ENCODE peak calls at places on chromosomes 12 and 14, in eight cellular contexts. L, F, C, U, B, O, G and H are unnamed samples.

GRCh38 chr12:89138048-89138852 is 214.1 kb downstream of the DUSP6 start:
- DNase-seq in L (no peak), F (no peak), C (no peak), U (no peak), B (no peak), O (peak), G (no peak), H (peak)

GRCh38 chr12:1306096-1306495 is 288.3 kb downstream of the FBXL14 start:
- DNase-seq in L (no peak), F (no peak), C (peak), U (no peak), B (no peak), O (no peak), G (no peak), H (no peak)

GRCh38 chr12:103301642-103302620 is 193.8 kb downstream of the C12orf42 start:
- DNase-seq in L (no peak), F (no peak), C (no peak), U (no peak), B (no peak), O (no peak), G (no peak), H (no peak)

GRCh38 chr14:65833256-65833880 is 420.8 kb downstream of the FUT8 start:
- DNase-seq in L (no peak), F (no peak), C (no peak), U (no peak), B (no peak), O (no peak), G (no peak), H (no peak)

GRCh38 chr12:54141534-54142475 is 47.0 kb downstream of the SMUG1 start:
- DNase-seq in L (no peak), F (no peak), C (peak), U (peak), B (no peak), O (no peak), G (no peak), H (no peak)

GRCh38 chr12:119843100-119843499 is 34.0 kb downstream of the CIT start:
- DNase-seq in L (no peak), F (no peak), C (peak), U (no peak), B (no peak), O (no peak), G (no peak), H (no peak)

GRCh38 chr12:76144253-76144564 is 59.7 kb upstream of the NAP1L1 start:
- DNase-seq in L (no peak), F (no peak), C (peak), U (no peak), B (peak), O (no peak), G (no peak), H (peak)

GRCh38 chr12:105235747-105236476 is at the start of gene APPL2:
- DNase-seq in L (peak), F (peak), C (peak), U (peak), B (peak), O (peak), G (peak), H (peak)

GRCh38 chr14:31864937-31865855 is 211.9 kb upstream of the ARHGAP5 start:
- DNase-seq in L (no peak), F (no peak), C (no peak), U (no peak), B (no peak), O (no peak), G (no peak), H (no peak)

GRCh38 chr14:24246765-24247212 is 4.4 kb upstream of the TINF2 start:
- DNase-seq in L (no peak), F (peak), C (no peak), U (no peak), B (no peak), O (no peak), G (peak), H (peak)

GRCh38 chr14:106875503-106875902 is 1349.1 kb downstream of the TMEM121 start:
- DNase-seq in L (no peak), F (peak), C (no peak), U (no peak), B (no peak), O (peak), G (peak), H (no peak)

GRCh38 chr12:123075591-123076171 is 75.2 kb downstream of the PITPNM2 start:
- DNase-seq in L (no peak), F (peak), C (no peak), U (no peak), B (no peak), O (no peak), G (peak), H (peak)

GRCh38 chr12:12600659-12601058 is 11.0 kb upstream of the CREBL2 start:
- DNase-seq in L (no peak), F (no peak), C (no peak), U (peak), B (no peak), O (no peak), G (no peak), H (no peak)

GRCh38 chr12:30013051-30013450 is 229.3 kb upstream of the TMTC1 start:
- DNase-seq in L (no peak), F (no peak), C (no peak), U (no peak), B (no peak), O (no peak), G (no peak), H (no peak)

GRCh38 chr12:111027431-111027830 is 107.1 kb upstream of the MYL2 start:
- DNase-seq in L (no peak), F (no peak), C (no peak), U (no peak), B (no peak), O (no peak), G (no peak), H (no peak)

GRCh38 chr12:3085341-3086125 is 8.4 kb downstream of the TSPAN9 start:
- DNase-seq in L (no peak), F (no peak), C (no peak), U (no peak), B (no peak), O (no peak), G (no peak), H (no peak)

GRCh38 chr12:6360080-6360571 is 15.2 kb downstream of the SCNN1A start:
- DNase-seq in L (no peak), F (no peak), C (no peak), U (no peak), B (no peak), O (no peak), G (no peak), H (no peak)

GRCh38 chr12:106757623-106758348 is 16.7 kb upstream of the RIC8B start:
- DNase-seq in L (no peak), F (no peak), C (no peak), U (no peak), B (no peak), O (no peak), G (no peak), H (no peak)

GRCh38 chr14:68598621-68599447 is 194.0 kb downstream of the ZFP36L1 start:
- DNase-seq in L (peak), F (no peak), C (peak), U (peak), B (no peak), O (no peak), G (no peak), H (no peak)

GRCh38 chr14:65198346-65198745 is 96.0 kb upstream of the MAX start:
- DNase-seq in L (no peak), F (no peak), C (no peak), U (no peak), B (no peak), O (no peak), G (no peak), H (no peak)

GRCh38 chr14:100656996-100657395 is 69.7 kb upstream of the DLK1 start:
- DNase-seq in L (no peak), F (no peak), C (no peak), U (no peak), B (no peak), O (no peak), G (no peak), H (no peak)

GRCh38 chr12:52351196-52352059 is 15.9 kb downstream of the KRT85 start:
- DNase-seq in L (no peak), F (peak), C (no peak), U (peak), B (no peak), O (no peak), G (no peak), H (no peak)

GRCh38 chr14:102694530-102695171 is 82.6 kb upstream of the TRAF3 start:
- DNase-seq in L (peak), F (peak), C (peak), U (peak), B (peak), O (peak), G (peak), H (peak)

GRCh38 chr12:19165446-19165845 is 35.9 kb downstream of the PLEKHA5 start:
- DNase-seq in L (no peak), F (no peak), C (no peak), U (no peak), B (no peak), O (no peak), G (no peak), H (no peak)

GRCh38 chr12:106582264-106582591 is 576 bp upstream of the RFX4 start:
- DNase-seq in L (no peak), F (no peak), C (no peak), U (no peak), B (no peak), O (no peak), G (no peak), H (no peak)

GRCh38 chr12:110583137-110584059 is at the start of gene PPTC7:
- DNase-seq in L (peak), F (peak), C (peak), U (peak), B (peak), O (peak), G (peak), H (peak)

GRCh38 chr12:66896797-66897196 is 217.9 kb upstream of the GRIP1 start:
- DNase-seq in L (no peak), F (no peak), C (no peak), U (peak), B (no peak), O (no peak), G (no peak), H (no peak)

GRCh38 chr14:80941241-80942157 is at the start of gene CEP128:
- DNase-seq in L (peak), F (peak), C (peak), U (peak), B (peak), O (peak), G (peak), H (peak)

GRCh38 chr14:34722723-34723545 is 8.5 kb upstream of the CFL2 start:
- DNase-seq in L (peak), F (peak), C (peak), U (no peak), B (peak), O (peak), G (peak), H (peak)

GRCh38 chr12:92288533-92288932 is 142.9 kb upstream of the BTG1 start:
- DNase-seq in L (no peak), F (no peak), C (no peak), U (peak), B (no peak), O (no peak), G (no peak), H (no peak)